ENCODE peak calls at places on chromosomes 3 and 15, in nine cellular contexts. One of them, this sample, is unnamed.

GRCh38 chr3:14581334-14582072 is 41.4 kb upstream of the GRIP2 start:
- DNase-seq in endothelial cell of umbilical vein: no peak
- DNase-seq in left ventricle myocardium inferior: no peak
- DNase-seq in mesenchymal stem cell: no peak
- DNase-seq in pancreas: peak; percentile 64
- DNase-seq in transverse colon: no peak
- DNase-seq in SK-N-MC: no peak
- DNase-seq in cardiac muscle cell: no peak
- DNase-seq in CD8-positive, alpha-beta memory T cell: no peak
- DNase-seq in this sample: no peak

GRCh38 chr3:172680684-172681083 is 30.2 kb downstream of the NCEH1 start:
- DNase-seq in endothelial cell of umbilical vein: no peak
- DNase-seq in left ventricle myocardium inferior: no peak
- DNase-seq in mesenchymal stem cell: no peak
- DNase-seq in pancreas: no peak
- DNase-seq in transverse colon: no peak
- DNase-seq in SK-N-MC: no peak
- DNase-seq in cardiac muscle cell: no peak
- DNase-seq in CD8-positive, alpha-beta memory T cell: no peak
- DNase-seq in this sample: no peak

GRCh38 chr3:162337630-162338029 is 841.0 kb downstream of the OTOL1 start:
- DNase-seq in endothelial cell of umbilical vein: no peak
- DNase-seq in left ventricle myocardium inferior: no peak
- DNase-seq in mesenchymal stem cell: no peak
- DNase-seq in pancreas: no peak
- DNase-seq in transverse colon: no peak
- DNase-seq in SK-N-MC: no peak
- DNase-seq in cardiac muscle cell: no peak
- DNase-seq in CD8-positive, alpha-beta memory T cell: no peak
- DNase-seq in this sample: no peak

GRCh38 chr3:11206316-11206715 is 52.0 kb downstream of the HRH1 start:
- DNase-seq in endothelial cell of umbilical vein: no peak
- DNase-seq in left ventricle myocardium inferior: no peak
- DNase-seq in mesenchymal stem cell: peak; percentile 63
- DNase-seq in pancreas: no peak
- DNase-seq in transverse colon: no peak
- DNase-seq in SK-N-MC: no peak
- DNase-seq in cardiac muscle cell: no peak
- DNase-seq in CD8-positive, alpha-beta memory T cell: no peak
- DNase-seq in this sample: no peak

GRCh38 chr3:8869613-8870012 is 93.7 kb downstream of the RAD18 start:
- DNase-seq in endothelial cell of umbilical vein: peak; percentile 71
- DNase-seq in left ventricle myocardium inferior: no peak
- DNase-seq in mesenchymal stem cell: peak; percentile 93
- DNase-seq in pancreas: no peak
- DNase-seq in transverse colon: no peak
- DNase-seq in SK-N-MC: no peak
- DNase-seq in cardiac muscle cell: peak; percentile 52
- DNase-seq in CD8-positive, alpha-beta memory T cell: no peak
- DNase-seq in this sample: no peak

GRCh38 chr3:140091143-140091542 is 156.2 kb downstream of the CLSTN2 start:
- DNase-seq in endothelial cell of umbilical vein: no peak
- DNase-seq in left ventricle myocardium inferior: no peak
- DNase-seq in mesenchymal stem cell: no peak
- DNase-seq in pancreas: no peak
- DNase-seq in transverse colon: no peak
- DNase-seq in SK-N-MC: no peak
- DNase-seq in cardiac muscle cell: peak; percentile 1
- DNase-seq in CD8-positive, alpha-beta memory T cell: no peak
- DNase-seq in this sample: no peak

GRCh38 chr3:88963003-88963402 is 144.4 kb upstream of the EPHA3 start:
- DNase-seq in endothelial cell of umbilical vein: no peak
- DNase-seq in left ventricle myocardium inferior: no peak
- DNase-seq in mesenchymal stem cell: no peak
- DNase-seq in pancreas: no peak
- DNase-seq in transverse colon: no peak
- DNase-seq in SK-N-MC: no peak
- DNase-seq in cardiac muscle cell: no peak
- DNase-seq in CD8-positive, alpha-beta memory T cell: no peak
- DNase-seq in this sample: no peak

GRCh38 chr3:149442845-149443544 is 31.5 kb upstream of the TM4SF4 start:
- DNase-seq in endothelial cell of umbilical vein: peak; percentile 77
- DNase-seq in left ventricle myocardium inferior: no peak
- DNase-seq in mesenchymal stem cell: peak; percentile 76
- DNase-seq in pancreas: no peak
- DNase-seq in transverse colon: no peak
- DNase-seq in SK-N-MC: no peak
- DNase-seq in cardiac muscle cell: peak; percentile 55
- DNase-seq in CD8-positive, alpha-beta memory T cell: no peak
- DNase-seq in this sample: peak; percentile 29

GRCh38 chr3:53181024-53181371 is 20.0 kb downstream of the PRKCD start:
- DNase-seq in endothelial cell of umbilical vein: no peak
- DNase-seq in left ventricle myocardium inferior: no peak
- DNase-seq in mesenchymal stem cell: no peak
- DNase-seq in pancreas: no peak
- DNase-seq in transverse colon: no peak
- DNase-seq in SK-N-MC: no peak
- DNase-seq in cardiac muscle cell: no peak
- DNase-seq in CD8-positive, alpha-beta memory T cell: no peak
- DNase-seq in this sample: no peak

GRCh38 chr3:170640737-170641171 is 54.9 kb upstream of the SLC7A14 start:
- DNase-seq in endothelial cell of umbilical vein: no peak
- DNase-seq in left ventricle myocardium inferior: no peak
- DNase-seq in mesenchymal stem cell: no peak
- DNase-seq in pancreas: no peak
- DNase-seq in transverse colon: no peak
- DNase-seq in SK-N-MC: no peak
- DNase-seq in cardiac muscle cell: no peak
- DNase-seq in CD8-positive, alpha-beta memory T cell: no peak
- DNase-seq in this sample: no peak

GRCh38 chr15:89132611-89133242 is 44.5 kb downstream of the ABHD2 start:
- DNase-seq in endothelial cell of umbilical vein: peak; percentile 87
- DNase-seq in left ventricle myocardium inferior: no peak
- DNase-seq in mesenchymal stem cell: no peak
- DNase-seq in pancreas: peak; percentile 57
- DNase-seq in transverse colon: no peak
- DNase-seq in SK-N-MC: no peak
- DNase-seq in cardiac muscle cell: peak; percentile 68
- DNase-seq in CD8-positive, alpha-beta memory T cell: no peak
- DNase-seq in this sample: no peak

GRCh38 chr3:190892328-190893011 is 30.0 kb upstream of the GMNC start:
- DNase-seq in endothelial cell of umbilical vein: no peak
- DNase-seq in left ventricle myocardium inferior: no peak
- DNase-seq in mesenchymal stem cell: no peak
- DNase-seq in pancreas: no peak
- DNase-seq in transverse colon: no peak
- DNase-seq in SK-N-MC: no peak
- DNase-seq in cardiac muscle cell: no peak
- DNase-seq in CD8-positive, alpha-beta memory T cell: no peak
- DNase-seq in this sample: peak; percentile 87

GRCh38 chr15:22904736-22905135 is 66.3 kb downstream of the NIPA2 start:
- DNase-seq in endothelial cell of umbilical vein: no peak
- DNase-seq in left ventricle myocardium inferior: no peak
- DNase-seq in mesenchymal stem cell: no peak
- DNase-seq in pancreas: peak; percentile 38
- DNase-seq in transverse colon: no peak
- DNase-seq in SK-N-MC: no peak
- DNase-seq in cardiac muscle cell: no peak
- DNase-seq in CD8-positive, alpha-beta memory T cell: no peak
- DNase-seq in this sample: no peak

GRCh38 chr3:178195824-178196223 is 340.4 kb upstream of the KCNMB2 start:
- DNase-seq in endothelial cell of umbilical vein: no peak
- DNase-seq in left ventricle myocardium inferior: no peak
- DNase-seq in mesenchymal stem cell: no peak
- DNase-seq in pancreas: no peak
- DNase-seq in transverse colon: no peak
- DNase-seq in SK-N-MC: no peak
- DNase-seq in cardiac muscle cell: peak; percentile 49
- DNase-seq in CD8-positive, alpha-beta memory T cell: no peak
- DNase-seq in this sample: no peak

GRCh38 chr3:170502297-170502696 is 83.6 kb downstream of the SLC7A14 start:
- DNase-seq in endothelial cell of umbilical vein: no peak
- DNase-seq in left ventricle myocardium inferior: peak; percentile 35
- DNase-seq in mesenchymal stem cell: no peak
- DNase-seq in pancreas: no peak
- DNase-seq in transverse colon: no peak
- DNase-seq in SK-N-MC: no peak
- DNase-seq in cardiac muscle cell: peak; percentile 76
- DNase-seq in CD8-positive, alpha-beta memory T cell: no peak
- DNase-seq in this sample: no peak

GRCh38 chr3:28291577-28291976 is 50.2 kb downstream of the CMC1 start:
- DNase-seq in endothelial cell of umbilical vein: no peak
- DNase-seq in left ventricle myocardium inferior: no peak
- DNase-seq in mesenchymal stem cell: no peak
- DNase-seq in pancreas: no peak
- DNase-seq in transverse colon: no peak
- DNase-seq in SK-N-MC: no peak
- DNase-seq in cardiac muscle cell: no peak
- DNase-seq in CD8-positive, alpha-beta memory T cell: no peak
- DNase-seq in this sample: no peak

GRCh38 chr15:39061952-39062464 is 497.4 kb upstream of the RASGRP1 start:
- DNase-seq in endothelial cell of umbilical vein: no peak
- DNase-seq in left ventricle myocardium inferior: no peak
- DNase-seq in mesenchymal stem cell: no peak
- DNase-seq in pancreas: no peak
- DNase-seq in transverse colon: no peak
- DNase-seq in SK-N-MC: no peak
- DNase-seq in cardiac muscle cell: no peak
- DNase-seq in CD8-positive, alpha-beta memory T cell: no peak
- DNase-seq in this sample: no peak

GRCh38 chr3:22981861-22982260 is 221.3 kb upstream of the UBE2E2 start:
- DNase-seq in endothelial cell of umbilical vein: no peak
- DNase-seq in left ventricle myocardium inferior: no peak
- DNase-seq in mesenchymal stem cell: no peak
- DNase-seq in pancreas: no peak
- DNase-seq in transverse colon: no peak
- DNase-seq in SK-N-MC: no peak
- DNase-seq in cardiac muscle cell: no peak
- DNase-seq in CD8-positive, alpha-beta memory T cell: no peak
- DNase-seq in this sample: no peak

GRCh38 chr3:171833775-171834460 is 9.2 kb upstream of the TMEM212 start:
- DNase-seq in endothelial cell of umbilical vein: peak; percentile 80
- DNase-seq in left ventricle myocardium inferior: no peak
- DNase-seq in mesenchymal stem cell: peak; percentile 72
- DNase-seq in pancreas: peak; percentile 30
- DNase-seq in transverse colon: no peak
- DNase-seq in SK-N-MC: no peak
- DNase-seq in cardiac muscle cell: peak; percentile 66
- DNase-seq in CD8-positive, alpha-beta memory T cell: no peak
- DNase-seq in this sample: peak; percentile 37

GRCh38 chr15:53862371-53862770 is 102.9 kb upstream of the WDR72 start:
- DNase-seq in endothelial cell of umbilical vein: no peak
- DNase-seq in left ventricle myocardium inferior: no peak
- DNase-seq in mesenchymal stem cell: no peak
- DNase-seq in pancreas: no peak
- DNase-seq in transverse colon: no peak
- DNase-seq in SK-N-MC: no peak
- DNase-seq in cardiac muscle cell: no peak
- DNase-seq in CD8-positive, alpha-beta memory T cell: no peak
- DNase-seq in this sample: no peak

DNA sequence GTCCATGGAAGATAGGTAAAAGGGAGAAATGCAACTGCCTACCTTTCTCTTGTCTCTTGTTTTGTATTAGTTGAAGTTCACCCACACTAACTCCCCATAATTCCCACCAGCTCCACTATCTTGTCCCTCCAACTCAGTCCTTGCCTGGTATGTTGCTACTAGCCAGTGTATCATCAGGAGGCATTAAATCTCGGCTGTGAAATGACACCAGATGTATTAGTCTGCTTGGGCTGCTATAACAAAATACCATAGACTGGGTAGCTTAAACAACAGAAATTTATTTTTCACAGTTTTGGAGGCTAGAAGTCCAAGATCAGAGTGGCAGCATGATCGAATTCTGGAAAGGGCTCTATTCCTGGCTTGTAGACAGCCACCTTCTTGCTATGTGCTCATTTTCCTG is 102.3 kb upstream of the WDR72 start:
- DNase-seq in endothelial cell of umbilical vein: no peak
- DNase-seq in left ventricle myocardium inferior: no peak
- DNase-seq in mesenchymal stem cell: no peak
- DNase-seq in pancreas: no peak
- DNase-seq in transverse colon: no peak
- DNase-seq in SK-N-MC: no peak
- DNase-seq in cardiac muscle cell: no peak
- DNase-seq in CD8-positive, alpha-beta memory T cell: no peak
- DNase-seq in this sample: no peak
- H3K27ac ChIP-seq in endothelial cell of umbilical vein: no peak overlapping the region
- H3K27ac ChIP-seq in left ventricle myocardium inferior: no peak overlapping the region
- H3K27ac ChIP-seq in mesenchymal stem cell: peak overlapping the region; percentile 57
- H3K27ac ChIP-seq in pancreas: no peak overlapping the region
- H3K27ac ChIP-seq in transverse colon: no peak overlapping the region
- H3K27ac ChIP-seq in SK-N-MC: no peak overlapping the region
- H3K27ac ChIP-seq in cardiac muscle cell: no peak overlapping the region
- H3K27ac ChIP-seq in CD8-positive, alpha-beta memory T cell: no peak overlapping the region
- H3K27ac ChIP-seq in this sample: no peak overlapping the region

GRCh38 chr3:46998121-46998851 is 18.8 kb downstream of the NBEAL2 start:
- DNase-seq in endothelial cell of umbilical vein: peak; percentile 48
- DNase-seq in left ventricle myocardium inferior: peak; percentile 77
- DNase-seq in mesenchymal stem cell: peak; percentile 33
- DNase-seq in pancreas: peak; percentile 76
- DNase-seq in transverse colon: peak; percentile 84
- DNase-seq in SK-N-MC: no peak
- DNase-seq in cardiac muscle cell: peak; percentile 68
- DNase-seq in CD8-positive, alpha-beta memory T cell: peak; percentile 50
- DNase-seq in this sample: peak; percentile 29
- H3K36me3 ChIP-seq in endothelial cell of umbilical vein: peaks cover 2% of the 10 kb centered on the region
- H3K36me3 ChIP-seq in left ventricle myocardium inferior: peaks cover 47% of the 10 kb centered on the region
- H3K36me3 ChIP-seq in mesenchymal stem cell: no peaks in the 10 kb centered on the region
- H3K36me3 ChIP-seq in pancreas: peaks cover 16% of the 10 kb centered on the region
- H3K36me3 ChIP-seq in transverse colon: peaks cover 3% of the 10 kb centered on the region
- H3K36me3 ChIP-seq in SK-N-MC: no peaks in the 10 kb centered on the region
- H3K36me3 ChIP-seq in cardiac muscle cell: no peaks in the 10 kb centered on the region
- H3K36me3 ChIP-seq in CD8-positive, alpha-beta memory T cell: peaks cover 39% of the 10 kb centered on the region
- H3K36me3 ChIP-seq in this sample: no peaks in the 10 kb centered on the region

DNA sequence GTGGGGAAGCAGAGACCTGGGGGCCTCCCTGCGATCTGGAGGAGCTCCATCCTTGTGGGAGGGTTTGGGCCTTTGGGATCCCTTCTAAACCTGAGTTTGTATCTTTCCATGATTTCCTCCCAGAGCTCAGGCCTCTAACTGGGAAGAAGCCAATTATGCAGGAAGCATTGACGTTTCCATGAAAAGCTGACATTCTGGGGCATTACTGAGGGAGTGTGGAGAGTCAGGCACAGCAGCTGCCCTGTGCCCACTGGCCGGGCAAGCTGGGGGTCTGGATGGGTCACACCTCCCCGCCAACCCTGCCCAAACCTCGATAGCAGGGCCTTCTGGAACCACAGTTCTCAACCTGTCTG is 74.9 kb downstream of the EFCAB12 start:
- DNase-seq in endothelial cell of umbilical vein: no peak
- DNase-seq in left ventricle myocardium inferior: no peak
- DNase-seq in mesenchymal stem cell: no peak
- DNase-seq in pancreas: no peak
- DNase-seq in transverse colon: no peak
- DNase-seq in SK-N-MC: no peak
- DNase-seq in cardiac muscle cell: no peak
- DNase-seq in CD8-positive, alpha-beta memory T cell: no peak
- DNase-seq in this sample: no peak
- H3K27ac ChIP-seq in endothelial cell of umbilical vein: no peak overlapping the region
- H3K27ac ChIP-seq in left ventricle myocardium inferior: peak overlapping the region; percentile 76
- H3K27ac ChIP-seq in mesenchymal stem cell: no peak overlapping the region
- H3K27ac ChIP-seq in pancreas: no peak overlapping the region
- H3K27ac ChIP-seq in transverse colon: no peak overlapping the region
- H3K27ac ChIP-seq in SK-N-MC: no peak overlapping the region
- H3K27ac ChIP-seq in cardiac muscle cell: no peak overlapping the region
- H3K27ac ChIP-seq in CD8-positive, alpha-beta memory T cell: no peak overlapping the region
- H3K27ac ChIP-seq in this sample: no peak overlapping the region

GRCh38 chr3:154314152-154314551 is 10.1 kb downstream of the DHX36 start:
- DNase-seq in endothelial cell of umbilical vein: no peak
- DNase-seq in left ventricle myocardium inferior: no peak
- DNase-seq in mesenchymal stem cell: no peak
- DNase-seq in pancreas: no peak
- DNase-seq in transverse colon: no peak
- DNase-seq in SK-N-MC: no peak
- DNase-seq in cardiac muscle cell: no peak
- DNase-seq in CD8-positive, alpha-beta memory T cell: no peak
- DNase-seq in this sample: peak; percentile 6
- H3K36me3 ChIP-seq in endothelial cell of umbilical vein: peaks cover 5% of the 10 kb centered on the region
- H3K36me3 ChIP-seq in left ventricle myocardium inferior: peaks cover 45% of the 10 kb centered on the region
- H3K36me3 ChIP-seq in mesenchymal stem cell: peaks cover 55% of the 10 kb centered on the region
- H3K36me3 ChIP-seq in pancreas: peaks cover 4% of the 10 kb centered on the region
- H3K36me3 ChIP-seq in transverse colon: peaks cover 38% of the 10 kb centered on the region
- H3K36me3 ChIP-seq in SK-N-MC: peaks cover 84% of the 10 kb centered on the region
- H3K36me3 ChIP-seq in cardiac muscle cell: peaks cover 48% of the 10 kb centered on the region
- H3K36me3 ChIP-seq in CD8-positive, alpha-beta memory T cell: peaks cover 12% of the 10 kb centered on the region
- H3K36me3 ChIP-seq in this sample: peaks cover 55% of the 10 kb centered on the region

This sample was measured in A673.